ENCODE peak calls at places on chromosomes 16 and 17, in seven cellular contexts. One of them, this sample, is unnamed. For H3K4me1, the result is how much of the 10 kb centered on the place peaks cover.

GRCh38 chr17:350706-351435 is 1.7 kb downstream of the RPH3AL start:
- DNase-seq in IMR-90: no peak
- DNase-seq in breast epithelium: no peak
- DNase-seq in A549: peak
- DNase-seq in PC-9: peak
- DNase-seq in A673: no peak
- DNase-seq in lung: peak
- DNase-seq in this sample: peak

GRCh38 chr16:49886554-49887121 is 30.7 kb upstream of the ZNF423 start:
- DNase-seq in IMR-90: no peak
- DNase-seq in breast epithelium: no peak
- DNase-seq in A549: no peak
- DNase-seq in PC-9: no peak
- DNase-seq in A673: no peak
- DNase-seq in lung: no peak
- DNase-seq in this sample: no peak

GRCh38 chr16:4938683-4939030 is 1.7 kb upstream of the PPL start:
- DNase-seq in IMR-90: peak
- DNase-seq in breast epithelium: no peak
- DNase-seq in A549: no peak
- DNase-seq in PC-9: no peak
- DNase-seq in A673: no peak
- DNase-seq in lung: no peak
- DNase-seq in this sample: no peak

GRCh38 chr16:68289621-68290329 is 21.0 kb downstream of the SLC7A6OS start:
- DNase-seq in IMR-90: no peak
- DNase-seq in breast epithelium: no peak
- DNase-seq in A549: no peak
- DNase-seq in PC-9: no peak
- DNase-seq in A673: peak
- DNase-seq in lung: no peak
- DNase-seq in this sample: no peak

GRCh38 chr16:51155199-51155607 is 4.1 kb upstream of the SALL1 start:
- DNase-seq in IMR-90: no peak
- DNase-seq in breast epithelium: no peak
- DNase-seq in A549: no peak
- DNase-seq in PC-9: no peak
- DNase-seq in A673: peak
- DNase-seq in lung: no peak
- DNase-seq in this sample: no peak

GRCh38 chr17:18141210-18141803 is 32.8 kb downstream of the MYO15A start:
- DNase-seq in IMR-90: peak
- DNase-seq in breast epithelium: no peak
- DNase-seq in A549: peak
- DNase-seq in PC-9: peak
- DNase-seq in A673: peak
- DNase-seq in lung: no peak
- DNase-seq in this sample: peak

GRCh38 chr17:45980855-45981254 is 18.2 kb upstream of the STH start:
- DNase-seq in IMR-90: no peak
- DNase-seq in breast epithelium: no peak
- DNase-seq in A549: no peak
- DNase-seq in PC-9: no peak
- DNase-seq in A673: no peak
- DNase-seq in lung: no peak
- DNase-seq in this sample: no peak

GRCh38 chr16:86317617-86318021 is 192.7 kb upstream of the FOXF1 start:
- DNase-seq in IMR-90: no peak
- DNase-seq in breast epithelium: no peak
- DNase-seq in A549: no peak
- DNase-seq in PC-9: no peak
- DNase-seq in A673: no peak
- DNase-seq in lung: no peak
- DNase-seq in this sample: no peak

GRCh38 chr17:44733753-44734152 is 25.0 kb upstream of the ADAM11 start:
- DNase-seq in IMR-90: no peak
- DNase-seq in breast epithelium: no peak
- DNase-seq in A549: peak
- DNase-seq in PC-9: no peak
- DNase-seq in A673: no peak
- DNase-seq in lung: no peak
- DNase-seq in this sample: no peak

GRCh38 chr17:74543406-74543805 is 2.5 kb downstream of the CD300C start:
- DNase-seq in IMR-90: no peak
- DNase-seq in breast epithelium: no peak
- DNase-seq in A549: no peak
- DNase-seq in PC-9: no peak
- DNase-seq in A673: no peak
- DNase-seq in lung: no peak
- DNase-seq in this sample: no peak
- TF ChIP-seq CTCF in IMR-90: no peak
- TF ChIP-seq CTCF in breast epithelium: no peak
- TF ChIP-seq CTCF in A549: no peak
- TF ChIP-seq CTCF in PC-9: no peak
- TF ChIP-seq CTCF in A673: no peak
- TF ChIP-seq CTCF in lung: no peak
- TF ChIP-seq CTCF in this sample: no peak

DNA sequence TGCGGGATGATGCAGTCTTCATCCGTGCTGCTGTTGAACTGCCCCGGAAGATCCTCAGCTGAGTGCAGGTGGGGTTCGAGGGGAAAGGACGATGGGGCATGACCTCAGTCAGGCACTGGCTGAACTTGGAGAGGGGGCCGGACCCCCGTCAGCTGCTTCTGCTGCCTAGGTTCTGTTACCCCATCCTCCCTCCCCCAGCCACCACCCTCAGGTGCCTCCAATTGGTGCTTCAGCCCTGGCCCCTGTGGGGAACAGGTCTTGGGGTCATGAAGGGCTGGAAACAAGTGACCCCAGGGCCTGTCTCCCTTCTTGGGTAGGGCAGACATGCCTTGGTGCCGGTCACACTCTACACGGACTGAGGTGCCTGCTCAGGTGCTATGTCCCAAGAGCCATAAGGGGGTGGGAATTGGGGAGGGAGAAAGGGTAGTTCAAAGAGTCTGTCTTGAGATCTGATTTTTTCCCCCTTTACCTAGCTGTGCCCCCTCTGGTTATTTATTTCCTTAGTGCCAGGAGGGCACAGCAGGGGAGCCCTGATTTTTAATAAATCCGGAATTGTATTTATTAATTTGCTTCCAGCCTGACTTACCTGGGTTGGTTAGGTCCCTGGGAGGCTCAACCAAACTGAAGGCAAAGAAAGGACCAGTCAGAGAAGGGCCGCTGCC is 5.8 kb downstream of the TRAF4 start:
- DNase-seq in IMR-90: no peak
- DNase-seq in breast epithelium: no peak
- DNase-seq in A549: no peak
- DNase-seq in PC-9: no peak
- DNase-seq in A673: no peak
- DNase-seq in lung: no peak
- DNase-seq in this sample: no peak
- H3K4me1 ChIP-seq in IMR-90: under half
- H3K4me1 ChIP-seq in breast epithelium: under half
- H3K4me1 ChIP-seq in A549: half or more
- H3K4me1 ChIP-seq in PC-9: under half
- H3K4me1 ChIP-seq in A673: under half
- H3K4me1 ChIP-seq in lung: under half
- H3K4me1 ChIP-seq in this sample: under half

GRCh38 chr16:6682142-6682811 is 650.4 kb upstream of the RBFOX1 start:
- DNase-seq in IMR-90: no peak
- DNase-seq in breast epithelium: no peak
- DNase-seq in A549: peak
- DNase-seq in PC-9: no peak
- DNase-seq in A673: peak
- DNase-seq in lung: no peak
- DNase-seq in this sample: no peak
- TF ChIP-seq CTCF in IMR-90: peak
- TF ChIP-seq CTCF in breast epithelium: no peak
- TF ChIP-seq CTCF in A549: no peak
- TF ChIP-seq CTCF in PC-9: peak
- TF ChIP-seq CTCF in A673: peak
- TF ChIP-seq CTCF in lung: no peak
- TF ChIP-seq CTCF in this sample: peak

GRCh38 chr17:72380120-72380519 is 259.3 kb downstream of the SOX9 start:
- DNase-seq in IMR-90: no peak
- DNase-seq in breast epithelium: no peak
- DNase-seq in A549: no peak
- DNase-seq in PC-9: no peak
- DNase-seq in A673: no peak
- DNase-seq in lung: no peak
- DNase-seq in this sample: no peak
- H3K4me1 ChIP-seq in IMR-90: under half
- H3K4me1 ChIP-seq in breast epithelium: under half
- H3K4me1 ChIP-seq in A549: under half
- H3K4me1 ChIP-seq in PC-9: under half
- H3K4me1 ChIP-seq in A673: half or more
- H3K4me1 ChIP-seq in lung: under half
- H3K4me1 ChIP-seq in this sample: under half

GRCh38 chr16:30972872-30973271 is 12.1 kb upstream of the HSD3B7 start:
- DNase-seq in IMR-90: peak
- DNase-seq in breast epithelium: no peak
- DNase-seq in A549: peak
- DNase-seq in PC-9: no peak
- DNase-seq in A673: peak
- DNase-seq in lung: no peak
- DNase-seq in this sample: no peak
- TF ChIP-seq CTCF in IMR-90: peak
- TF ChIP-seq CTCF in breast epithelium: no peak
- TF ChIP-seq CTCF in A549: no peak
- TF ChIP-seq CTCF in PC-9: no peak
- TF ChIP-seq CTCF in A673: no peak
- TF ChIP-seq CTCF in lung: no peak
- TF ChIP-seq CTCF in this sample: no peak

GRCh38 chr17:57335195-57335792 is 79.0 kb downstream of the MSI2 start:
- DNase-seq in IMR-90: no peak
- DNase-seq in breast epithelium: no peak
- DNase-seq in A549: no peak
- DNase-seq in PC-9: no peak
- DNase-seq in A673: no peak
- DNase-seq in lung: no peak
- DNase-seq in this sample: no peak

GRCh38 chr17:57341611-57342010 is 85.3 kb downstream of the MSI2 start:
- DNase-seq in IMR-90: no peak
- DNase-seq in breast epithelium: no peak
- DNase-seq in A549: no peak
- DNase-seq in PC-9: no peak
- DNase-seq in A673: no peak
- DNase-seq in lung: no peak
- DNase-seq in this sample: no peak

GRCh38 chr17:57340160-57340981 is 84.0 kb downstream of the MSI2 start:
- DNase-seq in IMR-90: no peak
- DNase-seq in breast epithelium: peak
- DNase-seq in A549: no peak
- DNase-seq in PC-9: no peak
- DNase-seq in A673: no peak
- DNase-seq in lung: no peak
- DNase-seq in this sample: no peak

GRCh38 chr17:57337390-57337789 is 81.1 kb downstream of the MSI2 start:
- DNase-seq in IMR-90: no peak
- DNase-seq in breast epithelium: peak
- DNase-seq in A549: no peak
- DNase-seq in PC-9: no peak
- DNase-seq in A673: no peak
- DNase-seq in lung: no peak
- DNase-seq in this sample: peak

GRCh38 chr17:57338257-57338919 is 82.1 kb downstream of the MSI2 start:
- DNase-seq in IMR-90: no peak
- DNase-seq in breast epithelium: no peak
- DNase-seq in A549: no peak
- DNase-seq in PC-9: no peak
- DNase-seq in A673: no peak
- DNase-seq in lung: no peak
- DNase-seq in this sample: no peak
- H3K4me1 ChIP-seq in IMR-90: under half
- H3K4me1 ChIP-seq in breast epithelium: under half
- H3K4me1 ChIP-seq in A549: under half
- H3K4me1 ChIP-seq in PC-9: under half
- H3K4me1 ChIP-seq in A673: under half
- H3K4me1 ChIP-seq in lung: under half
- H3K4me1 ChIP-seq in this sample: under half

GRCh38 chr17:6420173-6420641 is 14.7 kb downstream of the AIPL1 start:
- DNase-seq in IMR-90: peak
- DNase-seq in breast epithelium: no peak
- DNase-seq in A549: peak
- DNase-seq in PC-9: no peak
- DNase-seq in A673: peak
- DNase-seq in lung: no peak
- DNase-seq in this sample: no peak
- TF ChIP-seq CTCF in IMR-90: peak
- TF ChIP-seq CTCF in breast epithelium: no peak
- TF ChIP-seq CTCF in A549: peak
- TF ChIP-seq CTCF in PC-9: no peak
- TF ChIP-seq CTCF in A673: peak
- TF ChIP-seq CTCF in lung: no peak
- TF ChIP-seq CTCF in this sample: peak